ENCODE peak calls at places on chromosomes 1 and 21, in nine cellular contexts. W is MCF 10A, G is HFF-Myc, U is GM06990, E is cardiac muscle cell, M is fibroblast of lung, H is WTC11, L is fibroblast of mammary gland, I is BE2C. Z is an unnamed sample.

GRCh38 chr1:9573723-9574122 is 15.0 kb upstream of the TMEM201 start:
- DNase-seq in W (peak), G (no peak), U (no peak), E (peak), M (peak), H (no peak), L (peak), I (no peak), Z (no peak)

GRCh38 chr1:172135076-172135672 is 285.3 kb upstream of the C1orf105 start:
- DNase-seq in W (peak), G (no peak), U (no peak), E (no peak), M (no peak), H (peak), L (peak), I (no peak), Z (no peak)

GRCh38 chr1:71561729-71562128 is 480.9 kb upstream of the ZRANB2 start:
- DNase-seq in W (peak), G (peak), U (no peak), E (peak), M (peak), H (no peak), L (peak), I (no peak), Z (no peak)

GRCh38 chr1:1256956-1257871 is 10.7 kb upstream of the C1QTNF12 start:
- DNase-seq in W (no peak), G (no peak), U (no peak), E (no peak), M (no peak), H (no peak), L (no peak), I (no peak), Z (no peak)

GRCh38 chr1:58763214-58763613 is 20.6 kb downstream of the JUN start:
- DNase-seq in W (peak), G (no peak), U (no peak), E (peak), M (peak), H (no peak), L (peak), I (no peak), Z (no peak)

GRCh38 chr1:8137406-8138244 is 111.5 kb upstream of the ERRFI1 start:
- DNase-seq in W (peak), G (peak), U (no peak), E (peak), M (peak), H (no peak), L (peak), I (no peak), Z (no peak)

GRCh38 chr21:14120091-14120734 is 90.5 kb downstream of the LIPI start:
- DNase-seq in W (peak), G (peak), U (no peak), E (no peak), M (no peak), H (peak), L (peak), I (peak), Z (peak)

GRCh38 chr1:85200870-85201339 is at the start of gene SYDE2:
- DNase-seq in W (peak), G (peak), U (peak), E (peak), M (peak), H (peak), L (peak), I (peak), Z (peak)

GRCh38 chr1:110620250-110620615 is 14.1 kb upstream of the KCNA2 start:
- DNase-seq in W (no peak), G (no peak), U (peak), E (no peak), M (no peak), H (no peak), L (no peak), I (no peak), Z (no peak)

GRCh38 chr1:24027838-24028468 is 47.8 kb upstream of the SRSF10 start:
- DNase-seq in W (peak), G (peak), U (no peak), E (peak), M (peak), H (no peak), L (peak), I (no peak), Z (no peak)

GRCh38 chr1:11052839-11053757 is 6.1 kb upstream of the MASP2 start:
- DNase-seq in W (no peak), G (no peak), U (no peak), E (no peak), M (no peak), H (no peak), L (peak), I (peak), Z (no peak)

GRCh38 chr1:162922196-162922595 is 61.2 kb upstream of the CCDC190 start:
- DNase-seq in W (no peak), G (no peak), U (no peak), E (no peak), M (no peak), H (no peak), L (no peak), I (no peak), Z (no peak)

GRCh38 chr1:31744165-31744888 is 19.8 kb downstream of the ADGRB2 start:
- DNase-seq in W (no peak), G (no peak), U (peak), E (no peak), M (no peak), H (no peak), L (no peak), I (no peak), Z (no peak)

GRCh38 chr1:175377394-175377793 is 184.8 kb upstream of the KIAA0040 start:
- DNase-seq in W (no peak), G (no peak), U (no peak), E (no peak), M (no peak), H (no peak), L (no peak), I (no peak), Z (no peak)

GRCh38 chr1:50231209-50231608 is 122.5 kb downstream of the ELAVL4 start:
- DNase-seq in W (no peak), G (no peak), U (no peak), E (no peak), M (no peak), H (no peak), L (no peak), I (no peak), Z (no peak)

GRCh38 chr1:241825581-241825980 is 22.4 kb upstream of the EXO1 start:
- DNase-seq in W (no peak), G (no peak), U (no peak), E (peak), M (peak), H (no peak), L (peak), I (no peak), Z (no peak)

GRCh38 chr21:44874497-44875331 is 1.2 kb upstream of the PTTG1IP start:
- DNase-seq in W (peak), G (no peak), U (peak), E (peak), M (no peak), H (peak), L (no peak), I (no peak), Z (peak)

GRCh38 chr1:11180342-11180744 is 8.8 kb upstream of the ANGPTL7 start:
- DNase-seq in W (peak), G (peak), U (no peak), E (peak), M (peak), H (no peak), L (peak), I (no peak), Z (no peak)

GRCh38 chr1:51417496-51418383 is 87.4 kb upstream of the TTC39A start:
- DNase-seq in W (no peak), G (no peak), U (no peak), E (peak), M (peak), H (no peak), L (peak), I (no peak), Z (no peak)

GRCh38 chr21:44886113-44887075 is 12.9 kb upstream of the PTTG1IP start:
- DNase-seq in W (no peak), G (no peak), U (no peak), E (no peak), M (no peak), H (no peak), L (no peak), I (no peak), Z (no peak)

GRCh38 chr1:30655672-30656071 is 67.7 kb downstream of the MATN1 start:
- DNase-seq in W (no peak), G (no peak), U (no peak), E (no peak), M (no peak), H (no peak), L (no peak), I (no peak), Z (no peak)

GRCh38 chr1:18907021-18907913 is 4.9 kb upstream of the ALDH4A1 start:
- DNase-seq in W (peak), G (no peak), U (peak), E (peak), M (peak), H (peak), L (peak), I (peak), Z (peak)

GRCh38 chr1:91700332-91700731 is 185.6 kb downstream of the TGFBR3 start:
- DNase-seq in W (peak), G (no peak), U (no peak), E (peak), M (peak), H (no peak), L (peak), I (no peak), Z (no peak)

GRCh38 chr1:78122389-78122788 is 76.6 kb downstream of the GIPC2 start:
- DNase-seq in W (no peak), G (no peak), U (no peak), E (no peak), M (no peak), H (no peak), L (no peak), I (no peak), Z (no peak)

GRCh38 chr21:45979141-45979631 is 2.4 kb upstream of the COL6A1 start:
- DNase-seq in W (no peak), G (no peak), U (no peak), E (no peak), M (no peak), H (no peak), L (peak), I (peak), Z (no peak)

GRCh38 chr1:108570128-108570527 is 10.2 kb downstream of the EEIG2 start:
- DNase-seq in W (peak), G (no peak), U (no peak), E (peak), M (no peak), H (no peak), L (no peak), I (peak), Z (no peak)

GRCh38 chr1:198788561-198789064 is 149.8 kb downstream of the PTPRC start:
- DNase-seq in W (no peak), G (no peak), U (peak), E (peak), M (no peak), H (peak), L (peak), I (peak), Z (peak)

GRCh38 chr1:90761781-90762589 is 44.9 kb upstream of the BARHL2 start:
- DNase-seq in W (no peak), G (no peak), U (no peak), E (no peak), M (no peak), H (no peak), L (no peak), I (no peak), Z (no peak)

GRCh38 chr21:44732956-44733355 is 21.6 kb upstream of the TSPEAR start:
- DNase-seq in W (no peak), G (no peak), U (no peak), E (no peak), M (no peak), H (no peak), L (no peak), I (no peak), Z (no peak)

GRCh38 chr21:43340491-43341348 is 86.2 kb downstream of the SIK1 start:
- DNase-seq in W (peak), G (no peak), U (no peak), E (peak), M (peak), H (no peak), L (peak), I (no peak), Z (no peak)

GRCh38 chr1:84078108-84078823 is 65.8 kb upstream of the PRKACB start:
- DNase-seq in W (peak), G (no peak), U (no peak), E (peak), M (peak), H (no peak), L (peak), I (peak), Z (peak)

GRCh38 chr1:204650911-204651570 is 34.5 kb downstream of the LRRN2 start:
- DNase-seq in W (no peak), G (no peak), U (no peak), E (no peak), M (no peak), H (no peak), L (no peak), I (peak), Z (no peak)

GRCh38 chr1:200899451-200899915 is 4.8 kb downstream of the INAVA start:
- DNase-seq in W (no peak), G (no peak), U (no peak), E (no peak), M (no peak), H (no peak), L (no peak), I (no peak), Z (no peak)

GRCh38 chr21:16792155-16792554 is 720.7 kb upstream of the CXADR start:
- DNase-seq in W (no peak), G (no peak), U (no peak), E (no peak), M (no peak), H (no peak), L (peak), I (no peak), Z (no peak)

GRCh38 chr1:15028117-15028516 is 125.4 kb upstream of the TMEM51 start:
- DNase-seq in W (no peak), G (peak), U (no peak), E (peak), M (peak), H (no peak), L (peak), I (no peak), Z (no peak)

GRCh38 chr1:237386362-237387143 is 344.6 kb downstream of the RYR2 start:
- DNase-seq in W (peak), G (no peak), U (no peak), E (peak), M (peak), H (no peak), L (peak), I (no peak), Z (no peak)

GRCh38 chr1:7644086-7644485 is 127.0 kb upstream of the VAMP3 start:
- DNase-seq in W (no peak), G (no peak), U (no peak), E (no peak), M (no peak), H (no peak), L (no peak), I (no peak), Z (no peak)

DNA sequence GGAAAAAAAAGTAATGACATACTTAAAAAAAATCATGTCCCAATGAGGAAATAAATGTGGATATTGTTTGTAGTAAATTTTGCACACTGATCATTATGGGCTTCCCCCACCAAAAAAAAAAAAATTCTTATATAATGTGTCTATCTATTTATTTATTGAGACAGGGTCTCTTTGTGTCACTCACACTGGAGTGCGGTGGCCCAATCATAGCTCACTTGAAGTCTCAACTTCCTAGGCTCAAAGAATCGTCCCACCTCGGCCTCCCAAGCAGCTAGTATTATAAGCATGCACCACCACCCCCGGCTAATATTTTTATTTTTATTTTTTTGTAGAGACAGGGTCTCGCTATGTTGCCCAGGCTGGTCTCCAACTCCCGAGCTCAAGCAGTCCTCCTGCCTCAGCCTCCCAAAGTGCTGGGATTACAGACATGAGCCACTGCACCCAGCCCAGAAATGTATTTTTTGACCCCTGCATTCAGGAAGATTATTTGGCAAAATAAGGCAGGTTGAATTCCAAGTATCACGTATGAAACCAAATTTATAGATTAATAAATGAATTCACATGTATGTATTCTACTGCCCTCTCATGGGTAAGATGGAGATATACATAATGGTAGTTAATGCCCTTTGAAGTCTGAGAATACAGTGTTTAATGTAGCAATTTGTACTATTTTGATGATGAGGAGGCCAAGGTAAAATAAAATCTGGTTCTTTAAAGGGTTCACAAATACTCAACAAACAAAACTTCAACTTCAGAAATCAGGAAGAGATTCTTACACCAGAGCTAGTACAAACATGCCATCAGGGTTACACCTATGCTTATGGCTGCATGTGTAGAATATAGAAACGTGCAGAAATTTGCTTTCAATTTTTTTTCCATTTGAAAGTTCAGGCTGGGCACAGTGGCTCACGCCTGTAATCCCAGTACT is 1.4 kb upstream of the DENND2C start:
- DNase-seq in W (peak), G (no peak), U (no peak), E (peak), M (peak), H (no peak), L (peak), I (no peak), Z (no peak)
- TF ChIP-seq CTCF in W (peak), G (no peak), U (no peak), E (peak), M (peak), H (no peak), L (peak), I (no peak), Z (peak)

GRCh38 chr1:67204298-67204697 is 38.0 kb downstream of the IL23R start:
- DNase-seq in W (no peak), G (no peak), U (no peak), E (no peak), M (no peak), H (no peak), L (no peak), I (no peak), Z (no peak)
- TF ChIP-seq CTCF in W (no peak), G (no peak), U (no peak), E (no peak), M (no peak), H (no peak), L (no peak), I (no peak), Z (no peak)

GRCh38 chr1:115184260-115184950 is 95.1 kb upstream of the TSPAN2 start:
- DNase-seq in W (no peak), G (peak), U (no peak), E (no peak), M (no peak), H (no peak), L (peak), I (no peak), Z (no peak)
- TF ChIP-seq CTCF in W (no peak), G (peak), U (no peak), E (no peak), M (peak), H (no peak), L (peak), I (no peak), Z (no peak)

DNA sequence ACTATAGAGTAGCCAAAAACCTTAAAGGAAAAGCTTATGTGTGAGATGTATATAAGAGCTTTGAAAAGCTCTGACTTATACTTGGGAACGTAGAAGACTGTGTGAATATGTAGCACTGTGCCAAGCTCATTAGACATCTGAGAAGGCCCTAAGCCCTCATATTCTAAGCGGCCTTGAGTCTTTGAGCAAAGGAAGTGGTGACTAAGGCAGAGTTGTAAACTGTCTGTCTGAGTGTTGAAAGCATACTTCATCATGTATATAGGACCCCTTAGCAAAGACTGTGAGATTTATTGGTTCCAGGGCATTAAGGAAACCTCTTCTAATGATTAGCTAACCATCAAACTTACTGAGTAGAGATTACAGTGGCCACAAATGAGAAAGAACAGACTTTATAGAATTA is 153.3 kb upstream of the LYPLAL1 start:
- DNase-seq in W (no peak), G (no peak), U (no peak), E (no peak), M (no peak), H (no peak), L (peak), I (no peak), Z (no peak)
- TF ChIP-seq CTCF in W (no peak), G (no peak), U (no peak), E (no peak), M (no peak), H (no peak), L (no peak), I (no peak), Z (no peak)

Z was measured in endothelial cell.